ENCODE peak calls at places on chromosomes 4 and X, in eight cellular contexts. U is AML-193; X is PC-9; R is kidney; B is cardiac muscle cell; W is foreskin fibroblast; G is T-helper 2 cell; Y is activated CD8-positive, alpha-beta T cell treated with anti-CD3 and anti-CD28 coated beads, Interleukin-2, amount 10 ng/mL, durations not matched to agents 7 days and 5 days. F is an unnamed sample.

GRCh38 chr4:30537462-30537861 is 182.7 kb upstream of the PCDH7 start:
- DNase-seq in U (no peak), X (peak; percentile 28), R (no peak), B (no peak), W (peak; percentile 58), G (no peak), Y (no peak), F (no peak)

GRCh38 chr4:123484291-123484926 is 87.8 kb downstream of the SPRY1 start:
- DNase-seq in U (no peak), X (no peak), R (no peak), B (no peak), W (no peak), G (no peak), Y (no peak), F (peak; percentile 38)

GRCh38 chr4:4671774-4672349 is 130.0 kb upstream of the STX18 start:
- DNase-seq in U (no peak), X (no peak), R (no peak), B (no peak), W (no peak), G (no peak), Y (no peak), F (no peak)

GRCh38 chr4:100042235-100042634 is 92.2 kb upstream of the H2AZ1 start:
- DNase-seq in U (no peak), X (no peak), R (no peak), B (no peak), W (peak; percentile 28), G (no peak), Y (no peak), F (no peak)

GRCh38 chr4:16226816-16227461 is 668 bp upstream of the TAPT1 start:
- DNase-seq in U (no peak), X (peak; percentile 47), R (peak; percentile 87), B (peak; percentile 74), W (peak; percentile 62), G (peak; percentile 8), Y (peak; percentile 48), F (no peak)

GRCh38 chr4:8410641-8411271 is 29.8 kb downstream of the ACOX3 start:
- DNase-seq in U (no peak), X (peak; percentile 81), R (no peak), B (peak; percentile 80), W (peak; percentile 79), G (no peak), Y (no peak), F (peak; percentile 98)

GRCh38 chr4:23028875-23029274 is 336.1 kb downstream of the GBA3 start:
- DNase-seq in U (no peak), X (no peak), R (no peak), B (no peak), W (no peak), G (no peak), Y (no peak), F (no peak)

GRCh38 chrX:47143894-47144625 is 442 bp downstream of the NDUFB11 start:
- DNase-seq in U (peak; percentile 10), X (no peak), R (peak; percentile 48), B (peak; percentile 23), W (peak; percentile 69), G (no peak), Y (peak; percentile 45), F (no peak)

GRCh38 chr4:52588097-52588496 is 71.0 kb downstream of the USP46 start:
- DNase-seq in U (no peak), X (peak; percentile 5), R (no peak), B (peak; percentile 66), W (peak; percentile 24), G (no peak), Y (peak; percentile 31), F (no peak)

GRCh38 chrX:119118780-119119395 is 8.7 kb downstream of the KIAA1210 start:
- DNase-seq in U (peak; percentile 1), X (peak; percentile 50), R (no peak), B (peak; percentile 63), W (peak; percentile 64), G (peak; percentile 14), Y (peak; percentile 63), F (peak; percentile 14)

F was measured in NCI-H526.